ENCODE peak calls at places on chromosome 4, in six cellular contexts. C is A549, O is endothelial cell of umbilical vein, H is HepG2, E is K562, L is GM12878. X is an unnamed sample.

GRCh38 chr4:179666226-179666625 is 2224.0 kb upstream of the AGA start:
- DNase-seq in C (no peak), O (no peak), H (no peak), E (no peak), L (no peak), X (peak; percentile 15)

GRCh38 chr4:112889619-112890294 is 159.7 kb upstream of the ANK2 start:
- DNase-seq in C (no peak), O (no peak), H (no peak), E (no peak), L (peak; percentile 23), X (peak; percentile 37)

GRCh38 chr4:81454498-81454897 is 17.2 kb downstream of the RASGEF1B start:
- DNase-seq in C (no peak), O (no peak), H (no peak), E (peak; percentile 48), L (no peak), X (peak; percentile 62)

GRCh38 chr4:164204434-164204833 is 549.5 kb upstream of the SMIM31 start:
- DNase-seq in C (peak; percentile 3), O (peak; percentile 36), H (peak; percentile 1), E (no peak), L (no peak), X (no peak)

GRCh38 chr4:114615435-114615834 is 16.8 kb downstream of the UGT8 start:
- DNase-seq in C (no peak), O (no peak), H (peak; percentile 6), E (no peak), L (no peak), X (no peak)

GRCh38 chr4:129804458-129804981 is 708.6 kb downstream of the C4orf33 start:
- DNase-seq in C (no peak), O (no peak), H (no peak), E (no peak), L (no peak), X (no peak)

GRCh38 chr4:91280551-91281290 is 1023.0 kb upstream of the GRID2 start:
- DNase-seq in C (no peak), O (no peak), H (no peak), E (no peak), L (no peak), X (no peak)

GRCh38 chr4:118410143-118410542 is 57.3 kb upstream of the PRSS12 start:
- DNase-seq in C (no peak), O (no peak), H (no peak), E (no peak), L (no peak), X (no peak)

GRCh38 chr4:48222491-48222890 is 47.1 kb downstream of the TEC start:
- DNase-seq in C (no peak), O (no peak), H (no peak), E (no peak), L (no peak), X (no peak)

GRCh38 chr4:16027114-16027513 is 56.7 kb downstream of the PROM1 start:
- DNase-seq in C (no peak), O (no peak), H (no peak), E (no peak), L (no peak), X (no peak)

GRCh38 chr4:1939664-1940509 is 68.7 kb downstream of the NSD2 start:
- DNase-seq in C (no peak), O (peak; percentile 83), H (peak; percentile 9), E (no peak), L (no peak), X (no peak)

GRCh38 chr4:102217345-102217744 is 127.9 kb downstream of the SLC39A8 start:
- DNase-seq in C (peak; percentile 36), O (peak; percentile 34), H (no peak), E (no peak), L (no peak), X (no peak)

GRCh38 chr4:172311682-172312081 is 498.5 kb downstream of the GALNTL6 start:
- DNase-seq in C (no peak), O (no peak), H (no peak), E (no peak), L (no peak), X (no peak)

GRCh38 chr4:155161357-155161756 is 47.1 kb upstream of the NPY2R start:
- DNase-seq in C (no peak), O (no peak), H (no peak), E (no peak), L (no peak), X (no peak)

GRCh38 chr4:34170941-34171340 is 2073.4 kb downstream of the ARAP2 start:
- DNase-seq in C (no peak), O (no peak), H (no peak), E (no peak), L (no peak), X (no peak)

GRCh38 chr4:170776983-170777382 is 687.2 kb upstream of the AADAT start:
- DNase-seq in C (no peak), O (no peak), H (no peak), E (no peak), L (no peak), X (no peak)

GRCh38 chr4:141705048-141705746 is 68.8 kb downstream of the IL15 start:
- DNase-seq in C (no peak), O (no peak), H (no peak), E (no peak), L (peak; percentile 30), X (no peak)

GRCh38 chr4:56246230-56246610 is 141.1 kb downstream of the AASDH start:
- DNase-seq in C (no peak), O (no peak), H (no peak), E (no peak), L (no peak), X (no peak)

GRCh38 chr4:155570661-155571060 is 96.0 kb upstream of the GUCY1A1 start:
- DNase-seq in C (no peak), O (no peak), H (no peak), E (no peak), L (no peak), X (no peak)

GRCh38 chr4:119559044-119559647 is 69.5 kb downstream of the PDE5A start:
- DNase-seq in C (peak; percentile 37), O (peak; percentile 61), H (peak; percentile 39), E (peak; percentile 28), L (no peak), X (peak; percentile 49)

GRCh38 chr4:174316546-174316945 is 32.8 kb downstream of the CEP44 start:
- DNase-seq in C (no peak), O (no peak), H (no peak), E (no peak), L (no peak), X (no peak)

GRCh38 chr4:116346750-116347149 is 738.6 kb downstream of the TRAM1L1 start:
- DNase-seq in C (no peak), O (no peak), H (no peak), E (no peak), L (no peak), X (no peak)

GRCh38 chr4:181536753-181537434 is 706.3 kb upstream of the TENM3 start:
- DNase-seq in C (no peak), O (no peak), H (no peak), E (no peak), L (no peak), X (no peak)

GRCh38 chr4:111923786-111924185 is 221.5 kb upstream of the FAM241A start:
- DNase-seq in C (no peak), O (no peak), H (no peak), E (no peak), L (no peak), X (no peak)

GRCh38 chr4:126794363-126794762 is 838.4 kb upstream of the INTU start:
- DNase-seq in C (peak; percentile 7), O (no peak), H (no peak), E (peak; percentile 46), L (no peak), X (no peak)

GRCh38 chr4:91070736-91071135 is 943.5 kb downstream of the CCSER1 start:
- DNase-seq in C (no peak), O (no peak), H (no peak), E (no peak), L (no peak), X (no peak)

GRCh38 chr4:89324671-89325070 is 17.1 kb upstream of the GPRIN3 start:
- DNase-seq in C (no peak), O (no peak), H (no peak), E (no peak), L (peak; percentile 19), X (peak; percentile 90)

GRCh38 chr4:39319678-39320077 is 46.5 kb downstream of the RFC1 start:
- DNase-seq in C (peak; percentile 53), O (peak; percentile 10), H (peak; percentile 38), E (peak; percentile 29), L (no peak), X (peak; percentile 20)

GRCh38 chr4:112938461-112939058 is 110.9 kb upstream of the ANK2 start:
- DNase-seq in C (peak; percentile 27), O (peak; percentile 40), H (peak; percentile 14), E (peak; percentile 7), L (no peak), X (peak; percentile 36)

GRCh38 chr4:122616910-122617596 is 3.8 kb downstream of the IL21 start:
- DNase-seq in C (no peak), O (no peak), H (no peak), E (no peak), L (no peak), X (no peak)

GRCh38 chr4:1359161-1359535 is 12.1 kb downstream of the UVSSA start:
- DNase-seq in C (no peak), O (no peak), H (no peak), E (no peak), L (no peak), X (no peak)

GRCh38 chr4:71907782-71908181 is 123.9 kb upstream of the GC start:
- DNase-seq in C (no peak), O (no peak), H (no peak), E (no peak), L (no peak), X (no peak)
- TF ChIP-seq MYC in C (no peak), O (no peak), H (no peak), E (no peak), L (no peak), X (no peak)

GRCh38 chr4:153346563-153346962 is 2.1 kb downstream of the MND1 start:
- DNase-seq in C (no peak), O (no peak), H (no peak), E (peak; percentile 33), L (no peak), X (peak; percentile 39)
- TF ChIP-seq MYC in C (no peak), O (no peak), H (no peak), E (no peak), L (no peak), X (no peak)

DNA sequence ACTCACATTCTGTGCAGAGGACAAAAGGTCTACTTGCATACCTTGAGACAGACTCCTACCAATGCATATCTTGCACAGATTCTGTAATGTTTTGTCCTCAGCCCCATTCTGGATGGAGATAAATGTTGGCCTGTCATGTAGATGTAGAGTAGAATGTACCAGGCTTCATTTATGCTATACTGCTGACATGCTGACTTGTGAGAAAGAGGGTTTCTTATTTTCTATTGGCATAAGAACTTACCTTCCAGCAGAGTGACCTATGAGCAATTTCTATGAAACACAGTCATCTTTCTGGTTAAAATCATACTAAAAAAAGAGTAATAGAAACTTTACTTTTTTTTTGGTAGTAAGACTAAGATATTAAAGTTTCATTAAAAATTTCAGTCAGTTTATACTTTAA is 17.2 kb downstream of the SLC4A4 start:
- DNase-seq in C (no peak), O (no peak), H (no peak), E (no peak), L (no peak), X (no peak)
- TF ChIP-seq MYC in C (no peak), O (no peak), H (no peak), E (no peak), L (no peak), X (no peak)

DNA sequence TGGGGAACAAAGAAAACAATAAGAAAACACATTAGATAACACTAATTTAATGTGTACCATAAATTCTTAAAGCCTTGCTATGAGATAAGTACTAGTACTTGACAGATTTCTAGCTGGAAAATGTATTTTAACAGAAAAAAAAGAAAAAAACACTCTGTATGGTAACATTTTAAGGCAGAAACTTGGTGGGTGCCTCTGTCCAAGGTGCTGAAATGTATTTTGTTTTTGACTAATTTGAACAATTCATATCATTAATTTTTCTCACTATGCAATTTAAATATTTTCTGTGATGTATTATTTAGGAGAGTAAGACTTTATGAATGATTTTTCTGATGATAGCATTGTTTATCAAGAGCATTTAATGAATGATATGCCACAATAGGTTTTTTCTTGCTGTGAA is 107.5 kb downstream of the GABRG1 start:
- DNase-seq in C (no peak), O (no peak), H (no peak), E (peak; percentile 2), L (no peak), X (peak; percentile 4)
- TF ChIP-seq MYC in C (no peak), O (no peak), H (no peak), E (no peak), L (no peak), X (no peak)

X was measured in NB4.